ENCODE peak calls at places on chromosomes 6 and 20, in seven cellular contexts. One of them, this sample, is unnamed. For H3K36me3, the result is how much of the 10 kb centered on the place peaks cover.

GRCh38 chr20:34065260-34065659 is 46.8 kb downstream of the EIF2S2 start:
- DNase-seq in lower lobe of right lung: no peak
- DNase-seq in left ventricle myocardium inferior: no peak
- DNase-seq in GM23248: peak
- DNase-seq in heart left ventricle: no peak
- DNase-seq in uterus: peak
- DNase-seq in ovary: peak
- DNase-seq in this sample: no peak

GRCh38 chr6:25793970-25794369 is 37.9 kb downstream of the SLC17A1 start:
- DNase-seq in left ventricle myocardium inferior: no peak
- DNase-seq in uterus: no peak
- DNase-seq in heart left ventricle: no peak
- DNase-seq in ovary: no peak
- DNase-seq in GM23248: no peak
- DNase-seq in lower lobe of right lung: no peak
- DNase-seq in this sample: no peak

GRCh38 chr6:35449287-35449881 is 2.8 kb upstream of the FANCE start:
- DNase-seq in lower lobe of right lung: no peak
- DNase-seq in ovary: no peak
- DNase-seq in left ventricle myocardium inferior: no peak
- DNase-seq in GM23248: peak
- DNase-seq in uterus: no peak
- DNase-seq in heart left ventricle: no peak
- DNase-seq in this sample: peak

GRCh38 chr6:105874835-105875626 is 211.1 kb upstream of the PRDM1 start:
- DNase-seq in left ventricle myocardium inferior: no peak
- DNase-seq in uterus: no peak
- DNase-seq in ovary: no peak
- DNase-seq in heart left ventricle: no peak
- DNase-seq in lower lobe of right lung: no peak
- DNase-seq in GM23248: no peak
- DNase-seq in this sample: no peak

GRCh38 chr6:91094806-91095475 is 508.1 kb upstream of the MAP3K7 start:
- DNase-seq in lower lobe of right lung: no peak
- DNase-seq in ovary: no peak
- DNase-seq in uterus: no peak
- DNase-seq in heart left ventricle: no peak
- DNase-seq in GM23248: no peak
- DNase-seq in left ventricle myocardium inferior: no peak
- DNase-seq in this sample: no peak

GRCh38 chr6:10837692-10837996 is 695 bp downstream of the MAK start:
- DNase-seq in left ventricle myocardium inferior: no peak
- DNase-seq in heart left ventricle: no peak
- DNase-seq in lower lobe of right lung: no peak
- DNase-seq in uterus: no peak
- DNase-seq in GM23248: peak
- DNase-seq in ovary: no peak
- DNase-seq in this sample: no peak

GRCh38 chr6:3325210-3325609 is 66.5 kb downstream of the PSMG4 start:
- DNase-seq in lower lobe of right lung: no peak
- DNase-seq in uterus: peak
- DNase-seq in heart left ventricle: no peak
- DNase-seq in GM23248: peak
- DNase-seq in ovary: no peak
- DNase-seq in left ventricle myocardium inferior: no peak
- DNase-seq in this sample: no peak

GRCh38 chr6:101932704-101933103 is 539.2 kb downstream of the GRIK2 start:
- DNase-seq in left ventricle myocardium inferior: no peak
- DNase-seq in ovary: no peak
- DNase-seq in lower lobe of right lung: no peak
- DNase-seq in heart left ventricle: no peak
- DNase-seq in GM23248: no peak
- DNase-seq in uterus: no peak
- DNase-seq in this sample: no peak

GRCh38 chr20:2626853-2627541 is 25.4 kb upstream of the NOP56 start:
- DNase-seq in ovary: no peak
- DNase-seq in uterus: no peak
- DNase-seq in lower lobe of right lung: peak
- DNase-seq in GM23248: peak
- DNase-seq in heart left ventricle: no peak
- DNase-seq in left ventricle myocardium inferior: no peak
- DNase-seq in this sample: peak

GRCh38 chr6:161660666-161661571 is 387.1 kb upstream of the AGPAT4 start:
- DNase-seq in ovary: no peak
- DNase-seq in heart left ventricle: no peak
- DNase-seq in uterus: no peak
- DNase-seq in left ventricle myocardium inferior: no peak
- DNase-seq in lower lobe of right lung: no peak
- DNase-seq in GM23248: peak
- DNase-seq in this sample: no peak

GRCh38 chr6:52162940-52163908 is 23.0 kb upstream of the IL17A start:
- DNase-seq in lower lobe of right lung: no peak
- DNase-seq in left ventricle myocardium inferior: no peak
- DNase-seq in ovary: no peak
- DNase-seq in GM23248: peak
- DNase-seq in uterus: no peak
- DNase-seq in heart left ventricle: no peak
- DNase-seq in this sample: peak

GRCh38 chr20:16710781-16711180 is 19.0 kb upstream of the SNRPB2 start:
- DNase-seq in left ventricle myocardium inferior: no peak
- DNase-seq in uterus: no peak
- DNase-seq in GM23248: no peak
- DNase-seq in heart left ventricle: no peak
- DNase-seq in ovary: no peak
- DNase-seq in lower lobe of right lung: no peak
- DNase-seq in this sample: no peak

GRCh38 chr6:160146454-160147145 is 25.0 kb downstream of the SLC22A1 start:
- DNase-seq in ovary: no peak
- DNase-seq in heart left ventricle: no peak
- DNase-seq in left ventricle myocardium inferior: no peak
- DNase-seq in GM23248: no peak
- DNase-seq in lower lobe of right lung: no peak
- DNase-seq in uterus: no peak
- DNase-seq in this sample: no peak

GRCh38 chr20:36744243-36744642 is 1.6 kb downstream of the NDRG3 start:
- DNase-seq in GM23248: peak
- DNase-seq in heart left ventricle: no peak
- DNase-seq in lower lobe of right lung: no peak
- DNase-seq in ovary: no peak
- DNase-seq in uterus: no peak
- DNase-seq in left ventricle myocardium inferior: no peak
- DNase-seq in this sample: no peak

GRCh38 chr20:36745927-36746659 is at the start of gene NDRG3:
- DNase-seq in ovary: peak
- DNase-seq in left ventricle myocardium inferior: peak
- DNase-seq in uterus: peak
- DNase-seq in heart left ventricle: peak
- DNase-seq in GM23248: peak
- DNase-seq in lower lobe of right lung: peak
- DNase-seq in this sample: peak

GRCh38 chr20:36742558-36742957 is 3.3 kb downstream of the NDRG3 start:
- DNase-seq in ovary: no peak
- DNase-seq in uterus: no peak
- DNase-seq in lower lobe of right lung: no peak
- DNase-seq in heart left ventricle: no peak
- DNase-seq in GM23248: no peak
- DNase-seq in left ventricle myocardium inferior: no peak
- DNase-seq in this sample: no peak

GRCh38 chr20:36744764-36745191 is 1.1 kb downstream of the NDRG3 start:
- DNase-seq in GM23248: peak
- DNase-seq in left ventricle myocardium inferior: peak
- DNase-seq in uterus: peak
- DNase-seq in heart left ventricle: peak
- DNase-seq in ovary: no peak
- DNase-seq in lower lobe of right lung: no peak
- DNase-seq in this sample: peak

GRCh38 chr20:36745234-36745926 is 510 bp downstream of the NDRG3 start:
- DNase-seq in left ventricle myocardium inferior: peak
- DNase-seq in uterus: no peak
- DNase-seq in lower lobe of right lung: peak
- DNase-seq in heart left ventricle: peak
- DNase-seq in GM23248: peak
- DNase-seq in ovary: no peak
- DNase-seq in this sample: peak
- H3K27ac ChIP-seq in left ventricle myocardium inferior: peak
- H3K27ac ChIP-seq in uterus: peak
- H3K27ac ChIP-seq in lower lobe of right lung: peak
- H3K27ac ChIP-seq in heart left ventricle: peak
- H3K27ac ChIP-seq in GM23248: peak
- H3K27ac ChIP-seq in ovary: peak
- H3K27ac ChIP-seq in this sample: no peak

DNA sequence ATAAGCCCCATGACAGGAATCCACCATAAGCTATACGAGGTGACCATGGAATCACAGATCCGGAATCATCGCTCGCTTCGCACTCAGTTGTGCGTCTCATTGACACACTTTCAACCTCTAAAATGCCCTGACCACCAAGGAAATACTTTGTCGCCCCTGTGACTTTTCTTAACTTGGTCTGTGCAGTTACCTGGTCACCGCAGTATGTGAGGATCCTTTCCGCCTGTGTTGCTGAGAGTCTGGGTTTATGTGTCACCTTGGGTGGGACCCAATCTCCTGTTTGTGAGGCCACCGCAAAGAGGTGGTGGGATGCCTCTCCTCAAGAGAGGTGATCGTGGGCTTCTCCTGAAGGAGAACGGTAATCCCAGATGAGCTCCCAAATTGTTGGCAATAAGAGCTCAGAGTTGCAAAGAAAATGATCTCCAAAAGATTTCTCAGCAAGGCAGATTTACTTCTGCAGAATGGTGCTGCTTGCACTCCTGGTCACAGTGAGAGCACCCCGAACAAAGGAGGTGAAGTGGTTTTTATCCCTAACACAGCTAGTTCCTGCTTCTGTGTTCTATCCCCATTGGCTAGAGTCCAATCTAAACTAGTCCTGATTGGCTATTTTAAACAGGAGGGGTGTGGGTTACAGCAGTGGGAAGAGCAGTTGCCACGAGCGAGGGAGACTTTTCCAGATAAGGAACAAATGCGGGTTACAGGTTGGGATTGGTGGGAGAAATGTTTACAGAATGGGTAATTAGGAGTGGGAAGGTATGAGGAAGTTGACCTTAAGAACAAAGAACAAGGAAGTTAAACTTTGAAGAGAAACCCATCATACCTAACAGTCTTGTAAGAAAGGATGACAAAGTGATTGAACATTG is 9.1 kb upstream of the ZNFX1 start:
- DNase-seq in heart left ventricle: no peak
- DNase-seq in left ventricle myocardium inferior: no peak
- DNase-seq in lower lobe of right lung: no peak
- DNase-seq in uterus: no peak
- DNase-seq in GM23248: peak
- DNase-seq in ovary: no peak
- DNase-seq in this sample: peak
- H3K36me3 ChIP-seq in heart left ventricle: under half
- H3K36me3 ChIP-seq in left ventricle myocardium inferior: half or more
- H3K36me3 ChIP-seq in lower lobe of right lung: half or more
- H3K36me3 ChIP-seq in uterus: under half
- H3K36me3 ChIP-seq in GM23248: half or more
- H3K36me3 ChIP-seq in ovary: under half
- H3K36me3 ChIP-seq in this sample: under half

DNA sequence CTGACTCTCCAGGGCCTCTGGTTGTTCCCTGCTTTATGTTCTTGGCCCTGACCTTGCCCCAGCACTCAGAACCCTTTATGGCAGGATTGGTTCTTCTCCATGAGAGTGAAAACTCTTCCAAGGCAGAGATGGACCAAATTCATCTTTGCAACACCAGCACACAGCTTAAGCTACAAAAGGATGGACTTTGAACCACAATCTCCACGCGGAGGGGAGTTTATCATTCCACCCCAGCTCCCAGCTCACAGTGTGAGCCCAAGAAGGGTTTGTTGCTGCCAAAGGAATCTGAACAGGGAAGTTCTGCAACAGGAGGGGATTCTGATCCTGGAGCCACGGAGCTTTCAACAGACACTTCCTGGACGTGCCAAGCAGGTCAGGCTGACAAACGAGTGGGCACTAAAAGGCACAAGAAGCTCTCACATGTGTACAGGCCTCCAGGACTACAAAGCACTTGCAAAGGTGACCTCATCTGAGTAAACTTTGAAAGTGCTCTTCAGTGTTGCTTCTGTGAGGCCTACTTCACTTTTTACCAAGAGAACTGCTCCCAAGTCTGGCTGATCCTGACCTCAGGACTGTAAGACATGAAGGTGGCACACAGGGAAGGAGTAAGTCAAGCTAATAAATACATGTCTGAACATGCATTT is 8.9 kb downstream of the FITM2 start:
- DNase-seq in GM23248: no peak
- DNase-seq in lower lobe of right lung: no peak
- DNase-seq in heart left ventricle: no peak
- DNase-seq in left ventricle myocardium inferior: peak
- DNase-seq in uterus: no peak
- DNase-seq in ovary: no peak
- DNase-seq in this sample: peak
- H3K27ac ChIP-seq in GM23248: no peak
- H3K27ac ChIP-seq in lower lobe of right lung: no peak
- H3K27ac ChIP-seq in heart left ventricle: peak
- H3K27ac ChIP-seq in left ventricle myocardium inferior: peak
- H3K27ac ChIP-seq in uterus: no peak
- H3K27ac ChIP-seq in ovary: no peak
- H3K27ac ChIP-seq in this sample: peak

GRCh38 chr6:42307141-42307470 is 89.4 kb upstream of the MRPS10 start:
- DNase-seq in heart left ventricle: no peak
- DNase-seq in GM23248: no peak
- DNase-seq in uterus: no peak
- DNase-seq in ovary: no peak
- DNase-seq in left ventricle myocardium inferior: no peak
- DNase-seq in lower lobe of right lung: no peak
- DNase-seq in this sample: no peak
- H3K36me3 ChIP-seq in heart left ventricle: under half
- H3K36me3 ChIP-seq in GM23248: under half
- H3K36me3 ChIP-seq in uterus: under half
- H3K36me3 ChIP-seq in ovary: under half
- H3K36me3 ChIP-seq in left ventricle myocardium inferior: under half
- H3K36me3 ChIP-seq in lower lobe of right lung: under half
- H3K36me3 ChIP-seq in this sample: under half

GRCh38 chr20:62558779-62559178 is 83.0 kb upstream of the GATA5 start:
- DNase-seq in ovary: no peak
- DNase-seq in GM23248: no peak
- DNase-seq in left ventricle myocardium inferior: peak
- DNase-seq in lower lobe of right lung: no peak
- DNase-seq in uterus: no peak
- DNase-seq in heart left ventricle: peak
- DNase-seq in this sample: no peak

GRCh38 chr20:62557425-62557824 is 81.6 kb upstream of the GATA5 start:
- DNase-seq in lower lobe of right lung: no peak
- DNase-seq in ovary: no peak
- DNase-seq in heart left ventricle: no peak
- DNase-seq in GM23248: peak
- DNase-seq in uterus: no peak
- DNase-seq in left ventricle myocardium inferior: no peak
- DNase-seq in this sample: no peak

GRCh38 chr20:62560162-62560561 is 82.1 kb upstream of the SLCO4A1 start:
- DNase-seq in left ventricle myocardium inferior: no peak
- DNase-seq in lower lobe of right lung: no peak
- DNase-seq in ovary: no peak
- DNase-seq in uterus: no peak
- DNase-seq in GM23248: no peak
- DNase-seq in heart left ventricle: no peak
- DNase-seq in this sample: no peak

GRCh38 chr20:62555642-62556420 is 80.0 kb upstream of the GATA5 start:
- DNase-seq in left ventricle myocardium inferior: no peak
- DNase-seq in heart left ventricle: no peak
- DNase-seq in GM23248: peak
- DNase-seq in uterus: no peak
- DNase-seq in lower lobe of right lung: no peak
- DNase-seq in ovary: no peak
- DNase-seq in this sample: no peak

GRCh38 chr20:62557999-62558408 is 82.2 kb upstream of the GATA5 start:
- DNase-seq in heart left ventricle: no peak
- DNase-seq in GM23248: no peak
- DNase-seq in lower lobe of right lung: no peak
- DNase-seq in left ventricle myocardium inferior: no peak
- DNase-seq in uterus: no peak
- DNase-seq in ovary: no peak
- DNase-seq in this sample: no peak
- H3K27ac ChIP-seq in heart left ventricle: peak
- H3K27ac ChIP-seq in GM23248: no peak
- H3K27ac ChIP-seq in lower lobe of right lung: no peak
- H3K27ac ChIP-seq in left ventricle myocardium inferior: peak
- H3K27ac ChIP-seq in uterus: no peak
- H3K27ac ChIP-seq in ovary: no peak
- H3K27ac ChIP-seq in this sample: no peak